ENCODE peak calls at places on chromosomes 6 and 20, in seven cellular contexts. Q is HCT116, U is endodermal cell, P is cardiac muscle cell, F is adrenal gland, A is breast epithelium, M is left ventricle myocardium inferior. B is an unnamed sample.

GRCh38 chr6:82953871-82954270 is 111.8 kb downstream of the UBE3D start:
- DNase-seq in Q (no peak), U (no peak), P (no peak), F (no peak), A (no peak), M (peak), B (no peak)

GRCh38 chr20:63698739-63699465 is 2.5 kb downstream of the TNFRSF6B start:
- DNase-seq in Q (peak), U (peak), P (no peak), F (peak), A (peak), M (no peak), B (no peak)

GRCh38 chr20:34515484-34516037 is 661 bp upstream of the DYNLRB1 start:
- DNase-seq in Q (no peak), U (peak), P (peak), F (peak), A (peak), M (peak), B (peak)

GRCh38 chr6:26594730-26595632 is 1.8 kb upstream of the ABT1 start:
- DNase-seq in Q (peak), U (peak), P (no peak), F (no peak), A (no peak), M (no peak), B (no peak)

GRCh38 chr6:19697744-19698290 is 139.4 kb upstream of the ID4 start:
- DNase-seq in Q (no peak), U (no peak), P (no peak), F (no peak), A (no peak), M (no peak), B (no peak)

GRCh38 chr6:15132854-15133670 is 112.8 kb upstream of the JARID2 start:
- DNase-seq in Q (peak), U (no peak), P (no peak), F (no peak), A (no peak), M (no peak), B (no peak)

GRCh38 chr6:154161689-154162088 is 122.6 kb downstream of the OPRM1 start:
- DNase-seq in Q (no peak), U (no peak), P (no peak), F (no peak), A (no peak), M (no peak), B (no peak)

GRCh38 chr20:34582221-34582620 is 23.7 kb downstream of the MAP1LC3A start:
- DNase-seq in Q (no peak), U (no peak), P (no peak), F (no peak), A (no peak), M (no peak), B (no peak)

GRCh38 chr6:125910518-125910917 is 46.1 kb upstream of the HINT3 start:
- DNase-seq in Q (no peak), U (no peak), P (no peak), F (no peak), A (no peak), M (no peak), B (no peak)

GRCh38 chr20:4046311-4046924 is 31.1 kb upstream of the RNF24 start:
- DNase-seq in Q (no peak), U (peak), P (no peak), F (peak), A (no peak), M (no peak), B (no peak)

GRCh38 chr6:149209879-149210278 is 107.6 kb upstream of the TAB2 start:
- DNase-seq in Q (no peak), U (no peak), P (no peak), F (no peak), A (no peak), M (no peak), B (no peak)

GRCh38 chr6:70834520-70834919 is 122.3 kb downstream of the B3GAT2 start:
- DNase-seq in Q (no peak), U (no peak), P (no peak), F (no peak), A (no peak), M (no peak), B (no peak)

GRCh38 chr6:115058414-115059211 is 715.8 kb upstream of the HS3ST5 start:
- DNase-seq in Q (no peak), U (no peak), P (no peak), F (no peak), A (no peak), M (no peak), B (no peak)

GRCh38 chr6:13164316-13164715 is 164.0 kb downstream of the TBC1D7 start:
- DNase-seq in Q (no peak), U (no peak), P (no peak), F (no peak), A (no peak), M (no peak), B (no peak)

GRCh38 chr6:30158475-30159025 is 2.5 kb downstream of the TRIM10 start:
- DNase-seq in Q (no peak), U (no peak), P (no peak), F (no peak), A (no peak), M (no peak), B (no peak)

GRCh38 chr6:31847276-31847978 is 15.2 kb downstream of the NEU1 start:
- DNase-seq in Q (no peak), U (no peak), P (no peak), F (no peak), A (no peak), M (no peak), B (no peak)

GRCh38 chr6:25229671-25230321 is 49.4 kb upstream of the CARMIL1 start:
- DNase-seq in Q (peak), U (no peak), P (no peak), F (no peak), A (no peak), M (no peak), B (no peak)

GRCh38 chr6:5086294-5086890 is 1.3 kb downstream of the PPP1R3G start:
- DNase-seq in Q (no peak), U (peak), P (no peak), F (no peak), A (no peak), M (no peak), B (no peak)

GRCh38 chr20:40054311-40054710 is 634.7 kb downstream of the MAFB start:
- DNase-seq in Q (no peak), U (no peak), P (no peak), F (no peak), A (no peak), M (no peak), B (no peak)

GRCh38 chr6:143953922-143954321 is 54.1 kb downstream of the PLAGL1 start:
- DNase-seq in Q (no peak), U (peak), P (no peak), F (no peak), A (no peak), M (no peak), B (no peak)

GRCh38 chr20:9408422-9409300 is 105.7 kb upstream of the LAMP5 start:
- DNase-seq in Q (no peak), U (no peak), P (no peak), F (no peak), A (no peak), M (no peak), B (no peak)

GRCh38 chr6:117381749-117382148 is 44.0 kb downstream of the ROS1 start:
- DNase-seq in Q (no peak), U (no peak), P (no peak), F (no peak), A (no peak), M (no peak), B (no peak)

DNA sequence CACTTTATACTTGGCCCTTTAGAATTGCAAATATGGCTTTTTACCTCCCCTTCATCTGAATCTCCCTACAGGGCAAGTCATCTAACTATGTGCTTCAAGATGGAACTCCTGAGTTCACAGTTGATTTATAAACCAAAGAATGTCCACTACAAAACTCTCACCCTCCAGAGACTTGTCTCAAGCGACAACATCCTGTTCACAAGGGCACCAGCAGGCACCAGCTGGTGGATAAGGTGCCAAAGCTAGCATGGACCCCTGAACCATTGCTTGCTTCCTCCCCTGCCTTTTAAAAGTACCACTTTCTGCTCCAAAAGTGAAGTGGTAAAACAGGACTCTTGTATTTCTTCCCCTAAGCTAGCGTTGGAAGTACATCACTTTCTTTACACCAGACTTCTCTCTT is 154.5 kb downstream of the LPA start:
- DNase-seq in Q (no peak), U (no peak), P (no peak), F (no peak), A (no peak), M (no peak), B (no peak)
- H3K27ac ChIP-seq in Q (no peak), U (no peak), P (no peak), F (no peak), A (no peak), M (no peak), B (no peak)

DNA sequence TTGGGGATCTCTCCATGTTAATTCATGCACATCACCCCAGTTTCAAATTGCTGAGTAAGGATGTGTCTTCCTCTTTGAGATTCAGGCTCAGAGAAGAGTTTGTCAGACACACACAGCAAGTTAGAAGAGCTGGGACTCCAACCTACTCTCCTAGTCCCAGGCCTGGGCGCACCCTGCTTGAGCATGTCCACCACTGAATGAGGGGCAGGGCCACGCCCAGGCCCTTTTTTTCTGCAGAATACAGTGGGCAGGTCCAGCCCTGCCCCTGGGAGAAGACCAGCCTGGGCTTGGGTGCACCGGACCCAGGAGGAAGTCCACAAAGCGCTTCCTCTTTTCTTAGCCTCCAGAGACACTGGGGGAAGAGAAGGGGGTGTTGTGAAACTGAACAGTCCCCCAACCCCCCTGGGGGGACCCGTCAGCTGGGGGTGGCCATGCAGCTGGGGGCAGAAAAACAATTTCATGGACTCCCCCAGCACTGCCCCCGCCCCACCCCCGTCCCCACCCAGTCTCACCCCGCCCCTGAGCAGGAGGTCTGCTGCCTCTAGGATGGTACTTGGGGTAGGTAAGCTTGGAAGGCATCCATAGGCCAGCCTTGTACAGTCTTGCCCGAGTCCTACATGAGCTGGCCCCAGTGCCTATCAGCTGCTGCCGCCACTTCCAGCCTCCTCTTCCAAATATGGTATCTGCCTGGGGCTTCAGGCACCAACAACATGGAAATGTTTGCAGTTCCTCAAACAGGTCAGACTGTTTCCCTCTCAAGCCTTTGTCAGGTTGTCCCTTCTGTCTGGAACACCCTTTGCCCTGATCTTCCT is 11.7 kb upstream of the HCK start:
- DNase-seq in Q (no peak), U (no peak), P (peak), F (peak), A (no peak), M (peak), B (no peak)
- H3K27ac ChIP-seq in Q (no peak), U (no peak), P (peak), F (no peak), A (no peak), M (peak), B (no peak)

DNA sequence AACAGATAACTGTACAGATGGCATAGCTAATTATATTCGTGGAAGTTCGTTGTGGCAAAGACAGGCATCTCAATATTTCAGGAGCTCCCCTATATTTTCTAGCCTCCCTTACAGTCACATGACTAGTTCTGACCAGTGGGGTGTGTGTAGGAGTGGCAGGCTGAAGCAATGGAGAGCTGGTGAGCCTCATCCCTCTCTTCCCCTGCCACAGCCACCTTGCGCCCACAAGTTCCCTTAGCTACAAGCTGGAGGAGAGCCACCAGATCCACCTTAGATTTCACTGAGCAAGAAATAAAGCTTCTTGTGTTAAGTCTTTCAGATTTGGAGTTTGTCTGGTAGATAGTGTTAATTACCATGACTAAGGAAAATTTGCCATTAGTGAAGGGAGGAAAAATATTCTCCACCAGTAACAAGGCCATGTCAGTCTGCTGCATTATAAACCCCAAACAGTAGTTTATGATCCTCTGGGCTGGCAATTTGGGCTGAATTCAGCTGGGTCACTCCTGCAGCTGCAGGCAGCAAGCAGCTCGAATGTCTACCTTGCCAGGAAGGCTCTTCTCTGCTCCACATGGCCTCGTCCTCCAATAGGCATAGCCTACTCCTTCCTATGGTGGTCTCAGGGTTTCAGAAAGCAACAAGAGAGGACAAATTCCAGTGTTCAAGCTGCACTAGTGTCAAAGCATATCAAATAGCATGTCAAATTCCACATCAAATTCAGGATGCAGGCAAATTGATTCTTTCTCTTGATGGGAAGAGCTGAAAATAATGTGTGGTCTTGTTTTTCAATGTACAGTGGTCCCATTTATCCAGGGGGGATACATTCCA is 7.4 kb upstream of the RBCK1 start:
- DNase-seq in Q (no peak), U (no peak), P (no peak), F (no peak), A (no peak), M (no peak), B (no peak)
- H3K27ac ChIP-seq in Q (peak), U (no peak), P (no peak), F (no peak), A (no peak), M (no peak), B (no peak)

GRCh38 chr6:129015721-129016120 is 132.8 kb downstream of the LAMA2 start:
- DNase-seq in Q (no peak), U (no peak), P (no peak), F (no peak), A (no peak), M (no peak), B (no peak)

GRCh38 chr6:129016844-129017243 is 133.9 kb downstream of the LAMA2 start:
- DNase-seq in Q (no peak), U (no peak), P (no peak), F (no peak), A (no peak), M (no peak), B (no peak)

GRCh38 chr6:129009856-129010255 is 126.9 kb downstream of the LAMA2 start:
- DNase-seq in Q (no peak), U (no peak), P (no peak), F (no peak), A (no peak), M (no peak), B (no peak)

GRCh38 chr6:129014302-129014701 is 131.4 kb downstream of the LAMA2 start:
- DNase-seq in Q (no peak), U (no peak), P (no peak), F (no peak), A (no peak), M (no peak), B (no peak)
- H3K27ac ChIP-seq in Q (no peak), U (no peak), P (no peak), F (no peak), A (no peak), M (no peak), B (no peak)

DNA sequence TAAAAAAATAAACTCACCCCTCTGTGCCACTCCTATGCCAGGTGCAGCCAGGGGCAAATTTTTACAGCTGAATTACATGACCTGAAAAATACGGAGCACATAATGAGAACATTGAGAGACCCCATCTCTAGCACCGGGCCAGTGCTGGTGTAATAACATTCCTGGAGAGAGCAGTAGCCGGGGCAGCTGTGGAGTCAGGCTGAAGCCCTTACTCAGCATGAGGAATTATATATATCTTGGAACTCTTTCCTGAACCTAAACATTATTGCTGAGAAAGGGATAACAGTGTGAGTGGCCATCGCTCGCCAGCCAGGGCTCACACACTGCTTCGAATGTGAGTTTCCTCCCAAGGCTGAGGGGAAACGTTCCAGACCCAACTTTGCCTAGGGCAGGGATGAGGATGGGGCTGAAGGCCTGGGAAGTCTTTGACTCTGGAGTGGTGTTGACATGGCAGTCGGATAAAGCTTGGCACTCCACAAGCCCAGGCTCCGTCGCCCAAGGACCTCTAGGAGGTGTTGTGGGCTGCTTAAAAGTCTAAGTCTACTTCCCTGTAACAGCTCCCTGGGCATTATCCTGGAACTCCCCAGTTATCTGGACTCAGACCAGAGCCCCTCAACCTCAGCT is 269.8 kb downstream of the CDC5L start:
- DNase-seq in Q (no peak), U (peak), P (peak), F (no peak), A (no peak), M (no peak), B (no peak)
- H3K27ac ChIP-seq in Q (no peak), U (no peak), P (no peak), F (no peak), A (no peak), M (no peak), B (no peak)

GRCh38 chr20:1489328-1489727 is 1.9 kb downstream of the SIRPB2 start:
- DNase-seq in Q (no peak), U (no peak), P (no peak), F (no peak), A (no peak), M (no peak), B (no peak)
- H3K27ac ChIP-seq in Q (no peak), U (no peak), P (no peak), F (no peak), A (no peak), M (peak), B (no peak)

GRCh38 chr20:19658137-19658536 is 99.9 kb upstream of the RIN2 start:
- DNase-seq in Q (no peak), U (peak), P (no peak), F (no peak), A (no peak), M (no peak), B (peak)

GRCh38 chr20:19662638-19662995 is 95.4 kb upstream of the RIN2 start:
- DNase-seq in Q (no peak), U (no peak), P (no peak), F (no peak), A (no peak), M (no peak), B (no peak)

GRCh38 chr20:19661717-19662637 is 96.1 kb upstream of the RIN2 start:
- DNase-seq in Q (peak), U (peak), P (peak), F (peak), A (peak), M (peak), B (peak)

GRCh38 chr20:19659468-19659867 is 98.6 kb upstream of the RIN2 start:
- DNase-seq in Q (no peak), U (peak), P (no peak), F (no peak), A (no peak), M (no peak), B (no peak)

DNA sequence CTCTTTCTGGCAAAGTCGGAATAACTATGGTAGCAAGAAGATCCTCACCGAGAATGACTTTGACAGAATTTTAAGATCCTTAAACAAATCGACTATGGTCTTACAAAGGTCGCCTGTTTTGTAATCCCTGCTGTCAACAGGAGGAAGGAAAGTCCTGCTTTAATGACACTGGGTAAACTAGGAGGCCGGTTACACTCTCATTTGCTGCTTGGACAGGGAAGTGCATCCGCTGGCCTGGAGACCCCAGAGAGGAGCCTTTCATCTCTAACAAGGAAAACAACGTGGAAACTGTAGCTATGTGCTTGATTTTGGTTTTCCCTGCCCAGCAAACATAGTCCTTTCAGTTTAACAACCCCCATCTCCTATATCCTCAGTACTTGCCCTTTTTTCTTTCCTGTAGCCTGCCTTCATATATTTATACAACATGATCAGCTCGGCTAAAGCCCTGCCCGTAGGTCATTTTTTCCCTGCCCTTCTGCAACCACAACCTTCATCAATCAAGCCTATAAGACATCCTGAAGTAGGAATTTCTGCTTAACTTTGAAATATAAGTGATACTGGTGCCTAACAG is 97.2 kb upstream of the RIN2 start:
- DNase-seq in Q (no peak), U (peak), P (no peak), F (no peak), A (no peak), M (no peak), B (no peak)
- H3K27ac ChIP-seq in Q (no peak), U (no peak), P (no peak), F (no peak), A (no peak), M (no peak), B (no peak)

DNA sequence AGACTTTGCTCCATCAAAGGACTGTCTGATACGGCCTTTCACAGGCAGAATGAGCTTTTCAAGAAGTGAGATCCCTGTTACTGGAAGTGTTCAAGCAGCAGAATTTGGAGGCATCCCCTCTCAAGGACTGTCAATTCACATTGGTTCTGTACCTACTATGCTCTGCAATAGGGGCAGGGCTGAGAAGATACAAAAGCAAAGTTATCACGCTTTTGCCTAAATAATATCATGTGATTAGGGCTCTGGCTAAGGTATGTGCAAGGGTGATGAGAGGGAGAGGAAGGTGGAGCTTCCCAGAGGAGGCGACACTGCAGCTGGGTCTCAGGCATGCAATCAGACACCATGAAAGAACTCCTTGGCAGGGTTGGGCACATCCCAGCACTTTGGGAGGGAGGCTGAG is 80.2 kb upstream of the PIM1 start:
- DNase-seq in Q (no peak), U (no peak), P (no peak), F (no peak), A (no peak), M (no peak), B (no peak)
- H3K27ac ChIP-seq in Q (no peak), U (no peak), P (no peak), F (no peak), A (no peak), M (no peak), B (no peak)

B was measured in stomach.